ENCODE peak calls at places on chromosomes 3 and 15, in four cellular contexts. K is HCT116, U is K562, P is left lung. I is an unnamed sample. For H3K4me1 and H3K36me3, the result is how much of the 10 kb centered on the place peaks cover.

GRCh38 chr15:55353030-55353429 is 34.0 kb downstream of the PIGB start:
- DNase-seq in P (no peak), U (no peak), K (no peak), I (no peak)

GRCh38 chr3:70873686-70874085 is 561.2 kb upstream of the MDFIC2 start:
- DNase-seq in U (no peak), K (no peak), P (no peak), I (no peak)

GRCh38 chr3:157226173-157226847 is 66.4 kb upstream of the CCNL1 start:
- DNase-seq in P (no peak), K (no peak), U (no peak), I (no peak)

GRCh38 chr3:882526-882925 is 210.3 kb upstream of the CNTN6 start:
- DNase-seq in K (no peak), U (no peak), P (no peak), I (no peak)

GRCh38 chr15:28962851-28963710 is 77.3 kb downstream of the APBA2 start:
- DNase-seq in K (no peak), P (no peak), U (no peak), I (no peak)

GRCh38 chr3:155076888-155077287 is 3.2 kb upstream of the MME start:
- DNase-seq in K (no peak), P (no peak), U (no peak), I (no peak)

GRCh38 chr3:16309558-16309957 is 44.5 kb downstream of the OXNAD1 start:
- DNase-seq in K (peak), U (peak), P (no peak), I (no peak)

GRCh38 chr15:77617507-77618285 is 15.0 kb downstream of the LINGO1 start:
- DNase-seq in P (no peak), K (peak), U (peak), I (no peak)

GRCh38 chr3:48472673-48472922 is 26.1 kb downstream of the ATRIP start:
- DNase-seq in U (peak), K (peak), P (peak), I (no peak)

GRCh38 chr3:12906141-12906915 is 65.0 kb upstream of the RPL32 start:
- DNase-seq in K (no peak), U (no peak), P (no peak), I (no peak)

GRCh38 chr15:52350423-52350822 is 54.8 kb upstream of the MYO5C start:
- DNase-seq in P (no peak), U (no peak), K (no peak), I (no peak)

GRCh38 chr15:63379492-63380150 is 2.0 kb downstream of the CA12 start:
- DNase-seq in K (no peak), U (no peak), P (no peak), I (no peak)

GRCh38 chr15:31501074-31501473 is 174.4 kb downstream of the KLF13 start:
- DNase-seq in K (no peak), P (no peak), U (no peak), I (no peak)

GRCh38 chr3:10848261-10848660 is 32.2 kb downstream of the SLC6A11 start:
- DNase-seq in P (no peak), U (no peak), K (no peak), I (no peak)

GRCh38 chr3:81274671-81275070 is 486.8 kb downstream of the GBE1 start:
- DNase-seq in K (no peak), U (no peak), P (no peak), I (peak)

GRCh38 chr3:196063456-196063855 is 18.4 kb downstream of the TFRC start:
- DNase-seq in U (no peak), K (no peak), P (no peak), I (no peak)

GRCh38 chr15:25092661-25093060 is 137.9 kb downstream of the SNRPN start:
- DNase-seq in K (no peak), U (no peak), P (no peak), I (no peak)

GRCh38 chr3:144187531-144188230 is 216.1 kb downstream of the DIPK2A start:
- DNase-seq in U (no peak), P (no peak), K (no peak), I (peak)

GRCh38 chr3:83902842-83903241 is 1055.9 kb upstream of the CADM2 start:
- DNase-seq in U (no peak), P (no peak), K (no peak), I (no peak)

GRCh38 chr3:153026026-153026425 is 136.0 kb upstream of the RAP2B start:
- DNase-seq in U (peak), P (no peak), K (peak), I (peak)

GRCh38 chr3:70840106-70840870 is 527.9 kb upstream of the MDFIC2 start:
- DNase-seq in P (no peak), K (no peak), U (no peak), I (no peak)

GRCh38 chr3:43632269-43632733 is 10.5 kb upstream of the ANO10 start:
- DNase-seq in U (peak), P (no peak), K (no peak), I (no peak)

GRCh38 chr15:28888302-28888894 is 2.6 kb downstream of the APBA2 start:
- DNase-seq in P (no peak), U (no peak), K (no peak), I (no peak)

GRCh38 chr3:158918008-158918407 is 116.2 kb downstream of the MFSD1 start:
- DNase-seq in U (peak), K (peak), P (no peak), I (peak)

GRCh38 chr15:45386420-45386819 is 8.1 kb upstream of the GATM start:
- DNase-seq in U (no peak), K (no peak), P (no peak), I (peak)

GRCh38 chr3:7518471-7518870 is 657.6 kb downstream of the GRM7 start:
- DNase-seq in P (no peak), K (no peak), U (no peak), I (peak)

GRCh38 chr3:61158152-61158551 is 93.1 kb downstream of the FHIT start:
- DNase-seq in P (no peak), K (no peak), U (no peak), I (no peak)

GRCh38 chr3:117252208-117252607 is 542.6 kb downstream of the TUSC7 start:
- DNase-seq in K (no peak), P (no peak), U (no peak), I (peak)

DNA sequence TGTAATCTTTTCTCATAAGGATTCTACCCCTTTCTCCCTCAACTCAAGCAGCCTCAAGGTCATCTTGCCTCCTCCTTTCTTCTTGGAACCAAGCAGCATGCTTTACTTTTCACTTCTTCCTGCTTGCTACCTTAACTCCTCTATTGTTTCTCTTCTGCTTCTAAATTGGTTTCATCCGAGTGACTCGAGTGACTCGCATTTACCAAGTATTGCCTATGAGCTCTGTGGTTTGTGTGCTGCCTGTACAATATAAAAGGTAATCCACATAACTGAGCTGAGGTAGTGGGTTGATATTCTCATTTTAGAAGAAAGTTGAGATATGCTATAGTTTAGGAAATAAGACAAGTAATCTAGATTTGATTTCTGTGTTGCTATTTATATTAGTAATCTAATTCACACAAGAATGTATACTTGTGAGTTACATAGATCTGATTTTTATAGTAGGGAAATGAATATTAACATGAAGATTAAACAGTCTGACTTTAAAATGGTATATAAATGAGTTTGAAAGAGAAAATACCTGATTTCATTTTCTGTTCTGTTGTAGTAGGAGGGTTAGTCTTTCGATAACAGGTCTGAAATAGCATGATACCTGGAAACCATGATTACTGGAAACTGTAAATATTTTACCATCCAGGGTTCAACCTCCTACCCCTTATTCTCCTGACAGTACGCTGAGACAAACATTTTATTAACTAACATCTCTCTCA is 5.5 kb downstream of the HHLA2 start:
- DNase-seq in U (no peak), P (no peak), K (no peak), I (no peak)
- H3K4me1 ChIP-seq in U (under half), P (under half), K (under half), I (under half)

GRCh38 chr15:79054350-79054749 is 36.2 kb downstream of the RASGRF1 start:
- DNase-seq in K (no peak), P (no peak), U (no peak), I (no peak)
- H3K36me3 ChIP-seq in K (under half), P (under half), U (under half), I (under half)

DNA sequence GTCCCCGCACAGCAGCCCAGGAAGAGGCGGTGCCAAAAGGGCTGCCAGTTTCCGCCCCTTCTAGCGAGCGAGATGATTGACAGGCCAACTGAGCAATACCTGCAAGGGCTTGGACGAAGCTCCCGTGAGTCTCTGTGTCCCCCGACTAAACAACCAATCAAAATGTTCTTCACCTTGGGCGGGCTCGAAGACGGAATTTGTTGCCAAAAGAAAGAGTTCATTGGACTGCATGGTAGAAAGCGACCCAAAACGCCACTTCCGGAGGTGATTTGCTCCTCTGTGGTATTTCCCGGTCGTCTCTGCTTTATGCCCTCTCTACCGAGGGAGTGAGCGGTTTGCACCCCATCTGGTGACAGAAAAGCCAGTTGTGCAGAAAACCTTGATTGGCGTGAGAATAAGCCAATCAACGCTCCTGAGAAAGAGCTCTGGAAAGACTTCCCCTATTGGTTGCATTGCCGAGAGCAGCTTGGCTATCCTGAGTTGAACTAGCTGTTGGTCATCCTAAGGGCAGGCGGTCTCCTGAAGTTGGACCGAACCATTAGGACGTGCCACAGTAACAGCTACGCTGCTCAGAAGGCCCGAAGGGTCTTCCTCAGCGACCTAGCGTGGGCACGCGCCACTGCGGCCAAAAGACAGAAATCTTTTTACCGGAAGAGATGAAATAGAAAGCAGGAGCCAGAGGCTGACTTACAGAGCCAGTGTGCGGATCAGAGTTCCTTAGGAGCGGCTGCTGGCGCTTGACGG is 545 bp upstream of the UBP1 start:
- DNase-seq in K (peak), U (peak), P (peak), I (peak)
- TF ChIP-seq CTCF in K (no peak), U (no peak), P (no peak), I (peak)

GRCh38 chr3:38662544-38662943 is 13.1 kb upstream of the SCN5A start:
- DNase-seq in P (no peak), U (no peak), K (peak), I (peak)
- H3K4me1 ChIP-seq in P (under half), U (under half), K (under half), I (under half)

GRCh38 chr15:22870865-22871264 is 32.4 kb downstream of the NIPA2 start:
- DNase-seq in P (no peak), K (no peak), U (no peak), I (no peak)

GRCh38 chr15:22867886-22868285 is 29.4 kb downstream of the NIPA2 start:
- DNase-seq in P (no peak), K (no peak), U (no peak), I (no peak)

GRCh38 chr15:22868928-22869327 is 30.5 kb downstream of the NIPA2 start:
- DNase-seq in P (no peak), U (no peak), K (no peak), I (no peak)

GRCh38 chr15:22869856-22870255 is 31.4 kb downstream of the NIPA2 start:
- DNase-seq in P (no peak), K (no peak), U (no peak), I (no peak)

GRCh38 chr15:22868495-22868894 is 30.0 kb downstream of the NIPA2 start:
- DNase-seq in P (no peak), U (no peak), K (no peak), I (no peak)
- H3K36me3 ChIP-seq in P (half or more), U (half or more), K (half or more), I (half or more)

GRCh38 chr3:128294999-128295468 is 141.8 kb downstream of the EEFSEC start:
- DNase-seq in U (no peak), P (no peak), K (no peak), I (no peak)
- TF ChIP-seq CTCF in U (no peak), P (no peak), K (no peak), I (no peak)

GRCh38 chr3:169966086-169966950 is at the start of gene SEC62:
- DNase-seq in K (peak), U (peak), P (peak), I (peak)

GRCh38 chr3:169968224-169968623 is 1.6 kb downstream of the SEC62 start:
- DNase-seq in K (no peak), U (no peak), P (no peak), I (no peak)

GRCh38 chr3:169971522-169971921 is 4.9 kb downstream of the SEC62 start:
- DNase-seq in P (no peak), K (no peak), U (no peak), I (no peak)

GRCh38 chr3:169966951-169967915 is 626 bp downstream of the SEC62 start:
- DNase-seq in U (peak), K (no peak), P (peak), I (peak)

DNA sequence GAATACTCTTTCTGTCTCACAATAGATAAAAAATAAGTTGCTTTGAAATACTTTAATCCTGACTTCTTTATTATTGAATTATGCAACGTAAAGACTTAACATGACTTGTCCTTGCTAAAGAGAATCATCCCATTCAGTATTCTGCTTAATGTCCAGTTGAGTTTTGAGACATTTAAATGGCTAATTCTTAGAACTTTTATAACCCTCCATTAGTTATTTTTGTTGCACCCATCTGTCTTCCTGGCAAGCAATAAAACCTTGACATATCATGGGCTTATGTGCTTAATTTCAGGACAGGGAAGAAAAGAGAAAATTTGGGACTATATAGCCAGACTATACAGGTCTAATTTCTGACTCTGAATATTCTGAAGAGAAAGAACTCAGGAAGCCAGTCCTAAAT is 3.1 kb downstream of the SEC62 start:
- DNase-seq in K (no peak), U (no peak), P (no peak), I (no peak)
- H3K4me1 ChIP-seq in K (under half), U (under half), P (half or more), I (under half)

GRCh38 chr3:5202267-5202666 is 14.8 kb downstream of the EDEM1 start:
- DNase-seq in U (no peak), K (no peak), P (no peak), I (peak)
- H3K36me3 ChIP-seq in U (half or more), K (under half), P (half or more), I (under half)

DNA sequence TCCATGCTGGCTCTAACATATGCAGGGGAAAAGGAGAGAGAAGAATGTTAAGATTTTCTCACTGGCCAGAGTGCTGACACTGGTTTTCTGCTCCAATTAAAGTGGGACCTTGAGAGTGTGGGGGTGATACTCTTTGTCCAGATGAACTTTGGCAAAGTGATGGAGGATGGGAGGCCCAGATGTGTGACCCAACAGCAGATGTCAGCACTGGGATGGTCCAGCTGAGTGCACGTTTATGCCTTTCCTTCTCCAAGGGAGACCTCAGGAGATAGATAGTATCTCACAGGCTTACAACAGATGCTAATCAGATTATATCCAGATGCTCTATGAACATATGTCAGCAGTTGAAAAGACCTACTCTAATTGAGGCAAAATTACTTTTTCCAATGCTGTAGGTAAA is 50.1 kb upstream of the PSMD6 start:
- DNase-seq in P (no peak), K (no peak), U (no peak), I (peak)
- TF ChIP-seq CTCF in P (no peak), K (no peak), U (no peak), I (no peak)

GRCh38 chr15:48132874-48133273 is 12.1 kb downstream of the SLC24A5 start:
- DNase-seq in P (no peak), U (no peak), K (no peak), I (no peak)
- H3K4me1 ChIP-seq in P (under half), U (under half), K (under half), I (under half)

I was measured in cardiac muscle cell.